ENCODE peak calls at places on chromosomes 13 and 19, in nine cellular contexts. L is HepG2, C is GM23338, V is K562, P is HCT116, X is A549, K is SK-N-SH, Z is GM12878, N is Panc1. M is an unnamed sample.

GRCh38 chr19:5571777-5572176 is 4.0 kb upstream of the TINCR start:
- DNase-seq in L (no peak), C (no peak), V (no peak), P (no peak), X (no peak), K (no peak), Z (no peak), N (no peak), M (no peak)

GRCh38 chr13:58080806-58081205 is 449.3 kb downstream of the PCDH17 start:
- DNase-seq in L (no peak), C (peak), V (no peak), P (no peak), X (no peak), K (no peak), Z (no peak), N (no peak), M (no peak)

GRCh38 chr13:80901111-80902014 is 560.4 kb upstream of the SPRY2 start:
- DNase-seq in L (no peak), C (no peak), V (no peak), P (no peak), X (no peak), K (no peak), Z (no peak), N (no peak), M (no peak)

GRCh38 chr13:26022538-26023292 is 29.1 kb downstream of the SHISA2 start:
- DNase-seq in L (no peak), C (no peak), V (no peak), P (no peak), X (peak), K (peak), Z (no peak), N (peak), M (no peak)

GRCh38 chr19:4473708-4474503 is 1.8 kb downstream of the HDGFL2 start:
- DNase-seq in L (no peak), C (peak), V (no peak), P (no peak), X (no peak), K (peak), Z (no peak), N (no peak), M (no peak)

GRCh38 chr13:109095126-109095525 is 465.7 kb downstream of the MYO16 start:
- DNase-seq in L (no peak), C (no peak), V (no peak), P (no peak), X (no peak), K (no peak), Z (no peak), N (no peak), M (no peak)

GRCh38 chr19:13102666-13103584 is at the start of gene LYL1:
- DNase-seq in L (peak), C (peak), V (peak), P (no peak), X (peak), K (peak), Z (no peak), N (no peak), M (peak)

GRCh38 chr13:88022826-88023225 is 351.7 kb downstream of the SLITRK5 start:
- DNase-seq in L (no peak), C (no peak), V (no peak), P (no peak), X (no peak), K (no peak), Z (no peak), N (no peak), M (no peak)

GRCh38 chr19:43913383-43913782 is 21.7 kb downstream of the ZNF45 start:
- DNase-seq in L (no peak), C (no peak), V (no peak), P (no peak), X (peak), K (no peak), Z (no peak), N (no peak), M (no peak)

GRCh38 chr19:4130635-4131438 is 6.9 kb upstream of the MAP2K2 start:
- DNase-seq in L (peak), C (no peak), V (peak), P (peak), X (peak), K (no peak), Z (no peak), N (no peak), M (no peak)

GRCh38 chr13:23868521-23868920 is 20.7 kb downstream of the MIPEP start:
- DNase-seq in L (no peak), C (no peak), V (no peak), P (no peak), X (peak), K (no peak), Z (no peak), N (no peak), M (no peak)

GRCh38 chr19:28898279-28898678 is 314.7 kb downstream of the UQCRFS1 start:
- DNase-seq in L (no peak), C (no peak), V (no peak), P (no peak), X (no peak), K (no peak), Z (no peak), N (no peak), M (no peak)

GRCh38 chr13:35923347-35923746 is 207.8 kb downstream of the DCLK1 start:
- DNase-seq in L (no peak), C (no peak), V (no peak), P (peak), X (peak), K (no peak), Z (no peak), N (no peak), M (no peak)
- TF ChIP-seq REST in L (no peak), C (no peak), V (no peak), P (no peak), X (no peak), K (no peak), Z (no peak), N (no peak), M (no peak)

DNA sequence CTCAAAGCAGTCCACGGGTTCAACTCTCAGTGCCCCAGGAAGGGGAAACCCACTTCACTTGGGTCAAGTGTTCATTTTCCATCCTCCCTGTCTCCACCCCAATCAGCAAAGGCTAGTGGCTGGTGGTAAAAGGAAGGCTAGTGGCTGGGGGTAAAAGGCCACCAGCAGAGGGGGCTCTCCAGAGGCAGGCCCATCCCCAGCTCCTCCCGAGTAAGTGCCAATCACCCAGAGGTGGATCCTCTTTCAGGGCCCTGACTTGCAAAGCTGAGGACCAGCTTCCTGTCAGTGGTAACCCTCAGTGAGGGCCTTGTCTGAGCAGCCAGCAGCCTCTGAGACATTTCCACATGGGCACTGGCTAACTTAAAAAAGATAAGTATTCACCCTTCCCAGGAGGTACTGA is 22.0 kb upstream of the TPT1 start:
- DNase-seq in L (peak), C (peak), V (peak), P (no peak), X (no peak), K (no peak), Z (no peak), N (no peak), M (no peak)
- H3K27ac ChIP-seq in L (no peak), C (no peak), V (peak), P (no peak), X (no peak), K (no peak), Z (no peak), N (no peak), M (no peak)

GRCh38 chr19:30123109-30123508 is 181.1 kb downstream of the URI1 start:
- DNase-seq in L (no peak), C (no peak), V (no peak), P (no peak), X (no peak), K (no peak), Z (no peak), N (no peak), M (no peak)
- H3K4me3 ChIP-seq in L (no peak), C (no peak), V (no peak), P (no peak), X (no peak), K (no peak), Z (no peak), N (no peak), M (no peak)

GRCh38 chr13:30128095-30128494 is 179.3 kb downstream of the KATNAL1 start:
- DNase-seq in L (no peak), C (no peak), V (no peak), P (no peak), X (no peak), K (no peak), Z (no peak), N (no peak), M (no peak)

GRCh38 chr13:30124131-30124768 is 183.1 kb downstream of the KATNAL1 start:
- DNase-seq in L (no peak), C (no peak), V (no peak), P (no peak), X (no peak), K (no peak), Z (no peak), N (no peak), M (no peak)

GRCh38 chr13:30123575-30123974 is 183.8 kb downstream of the KATNAL1 start:
- DNase-seq in L (no peak), C (no peak), V (no peak), P (no peak), X (no peak), K (no peak), Z (no peak), N (no peak), M (no peak)

GRCh38 chr13:30126903-30127428 is 180.4 kb downstream of the KATNAL1 start:
- DNase-seq in L (no peak), C (no peak), V (no peak), P (no peak), X (no peak), K (no peak), Z (no peak), N (no peak), M (no peak)

GRCh38 chr13:30125422-30126073 is 181.8 kb downstream of the KATNAL1 start:
- DNase-seq in L (peak), C (no peak), V (no peak), P (no peak), X (peak), K (no peak), Z (no peak), N (no peak), M (no peak)
- TF ChIP-seq REST in L (no peak), C (no peak), V (no peak), P (no peak), X (no peak), K (no peak), Z (no peak), N (no peak), M (no peak)

GRCh38 chr19:49094505-49095482 is 9.5 kb downstream of the SNRNP70 start:
- DNase-seq in L (no peak), C (no peak), V (no peak), P (no peak), X (no peak), K (no peak), Z (no peak), N (no peak), M (no peak)
- H3K27ac ChIP-seq in L (no peak), C (no peak), V (no peak), P (peak), X (no peak), K (no peak), Z (no peak), N (no peak), M (no peak)

GRCh38 chr13:33265607-33266006 is 19.9 kb downstream of the STARD13 start:
- DNase-seq in L (no peak), C (no peak), V (no peak), P (no peak), X (no peak), K (no peak), Z (no peak), N (no peak), M (no peak)
- H3K4me3 ChIP-seq in L (no peak), C (no peak), V (no peak), P (no peak), X (no peak), K (no peak), Z (no peak), N (no peak), M (no peak)

GRCh38 chr13:113749507-113749906 is 9.5 kb upstream of the TMEM255B start:
- DNase-seq in L (no peak), C (no peak), V (no peak), P (no peak), X (no peak), K (no peak), Z (no peak), N (no peak), M (no peak)

GRCh38 chr13:113748862-113749451 is 10.1 kb upstream of the TMEM255B start:
- DNase-seq in L (no peak), C (no peak), V (no peak), P (no peak), X (no peak), K (no peak), Z (no peak), N (no peak), M (no peak)

GRCh38 chr13:113751491-113751890 is 7.5 kb upstream of the TMEM255B start:
- DNase-seq in L (no peak), C (no peak), V (no peak), P (no peak), X (no peak), K (no peak), Z (no peak), N (no peak), M (no peak)

GRCh38 chr13:113750554-113751399 is 8.2 kb upstream of the TMEM255B start:
- DNase-seq in L (no peak), C (no peak), V (no peak), P (no peak), X (no peak), K (no peak), Z (no peak), N (no peak), M (no peak)

DNA sequence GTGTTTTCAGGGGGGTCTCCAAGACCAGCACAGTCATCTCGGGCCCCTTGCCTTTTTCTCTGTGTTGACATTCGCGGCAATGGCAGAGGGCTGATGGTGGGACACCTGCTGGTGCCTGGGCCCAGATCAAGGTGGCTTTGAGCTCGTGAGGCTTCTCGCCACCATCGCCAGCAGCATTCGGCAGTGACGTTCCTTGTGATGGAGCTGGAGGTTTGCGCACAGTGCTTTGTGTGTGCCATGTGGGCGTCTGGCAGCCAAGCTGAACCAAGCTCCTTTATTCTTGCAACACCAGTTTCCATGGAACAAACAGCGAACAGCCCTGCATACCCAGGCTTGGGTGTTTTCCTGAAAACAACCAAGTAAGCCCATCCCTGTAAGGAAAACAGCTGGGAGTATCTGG is 9.1 kb upstream of the TMEM255B start:
- DNase-seq in L (no peak), C (no peak), V (no peak), P (no peak), X (no peak), K (no peak), Z (no peak), N (no peak), M (no peak)
- TF ChIP-seq REST in L (no peak), C (no peak), V (no peak), P (no peak), X (no peak), K (no peak), Z (no peak), N (no peak), M (no peak)

GRCh38 chr19:35310811-35311465 is 18.0 kb upstream of the CD22 start:
- DNase-seq in L (no peak), C (no peak), V (no peak), P (no peak), X (no peak), K (no peak), Z (no peak), N (no peak), M (no peak)
- H3K27ac ChIP-seq in L (no peak), C (no peak), V (peak), P (no peak), X (no peak), K (no peak), Z (no peak), N (no peak), M (no peak)

DNA sequence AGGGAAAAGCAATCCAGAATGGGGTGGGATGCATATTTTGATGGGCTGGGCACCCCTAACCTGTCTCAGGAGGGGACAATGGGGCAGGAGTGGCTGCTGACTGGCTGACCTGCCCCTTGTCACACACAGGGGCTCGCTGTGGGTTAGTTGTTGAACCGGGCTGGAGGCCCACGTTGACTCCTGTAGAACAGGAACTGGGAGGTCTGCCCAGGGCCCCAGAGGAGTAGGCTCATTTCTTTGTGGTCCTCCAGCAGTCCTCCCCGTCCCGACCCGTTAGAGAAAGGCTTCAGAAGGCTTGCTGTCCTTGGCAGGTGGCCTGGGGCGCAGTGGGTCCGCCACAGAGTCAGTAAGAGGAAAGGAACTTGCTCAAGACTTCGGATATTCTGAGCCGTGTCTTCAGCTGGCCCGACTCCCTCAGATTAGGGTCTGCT is 70.1 kb downstream of the COL4A1 start:
- DNase-seq in L (no peak), C (no peak), V (no peak), P (no peak), X (no peak), K (no peak), Z (no peak), N (no peak), M (no peak)
- H3K4me3 ChIP-seq in L (no peak), C (no peak), V (no peak), P (no peak), X (no peak), K (no peak), Z (no peak), N (no peak), M (no peak)

M was measured in HL-60.